ENCODE peak calls at places on chromosomes 4 and X, in seven cellular contexts. U, K, O, E, F, X and Q are unnamed samples.

GRCh38 chrX:66150188-66150587 is 13.9 kb upstream of the HEPH start:
- DNase-seq in O (no peak), X (no peak), E (no peak), F (no peak), K (no peak), U (no peak), Q (no peak)

GRCh38 chr4:138392751-138393308 is 150.7 kb upstream of the SLC7A11 start:
- DNase-seq in U (no peak), O (no peak), K (no peak), E (no peak), F (no peak), X (no peak), Q (no peak)

GRCh38 chrX:140177821-140178220 is 212.5 kb upstream of the CXorf66 start:
- DNase-seq in O (no peak), K (no peak), U (no peak), E (no peak), F (no peak), X (no peak), Q (no peak)

GRCh38 chr4:82711158-82711785 is 87.3 kb downstream of the SCD5 start:
- DNase-seq in K (no peak), U (no peak), F (no peak), E (no peak), O (no peak), X (no peak), Q (no peak)

GRCh38 chr4:182807841-182808548 is 109.2 kb downstream of the DCTD start:
- DNase-seq in F (no peak), E (no peak), K (no peak), U (no peak), X (peak; percentile 67), O (no peak), Q (no peak)

GRCh38 chr4:27702710-27703431 is 842.2 kb downstream of the STIM2 start:
- DNase-seq in E (peak; percentile 87), F (no peak), K (no peak), O (no peak), U (no peak), X (no peak), Q (no peak)

GRCh38 chr4:125421547-125421946 is 106.8 kb downstream of the FAT4 start:
- DNase-seq in K (no peak), E (no peak), F (no peak), X (no peak), U (no peak), O (no peak), Q (no peak)

GRCh38 chr4:13865871-13866669 is 238.5 kb upstream of the BOD1L1 start:
- DNase-seq in F (no peak), E (no peak), O (no peak), X (no peak), K (no peak), U (no peak), Q (no peak)

GRCh38 chr4:188930822-188931221 is 791.6 kb downstream of the TRIML1 start:
- DNase-seq in O (no peak), U (no peak), E (no peak), X (no peak), K (no peak), F (no peak), Q (no peak)

GRCh38 chr4:155602351-155603140 is 64.1 kb upstream of the GUCY1A1 start:
- DNase-seq in O (no peak), K (no peak), F (no peak), X (no peak), U (no peak), E (no peak), Q (no peak)

GRCh38 chr4:101651778-101652177 is 138.8 kb upstream of the BANK1 start:
- DNase-seq in O (no peak), K (no peak), E (no peak), U (no peak), F (no peak), X (no peak), Q (no peak)

GRCh38 chr4:174256277-174256713 is 27.2 kb downstream of the FBXO8 start:
- DNase-seq in F (no peak), O (no peak), E (no peak), K (no peak), X (no peak), U (no peak), Q (no peak)

GRCh38 chr4:177008071-177008835 is 215.5 kb upstream of the VEGFC start:
- DNase-seq in U (no peak), K (no peak), E (no peak), X (no peak), F (no peak), O (no peak), Q (no peak)

GRCh38 chr4:102343964-102344519 is 1.2 kb downstream of the SLC39A8 start:
- DNase-seq in X (no peak), U (no peak), K (peak; percentile 16), E (no peak), O (no peak), F (no peak), Q (no peak)

GRCh38 chr4:36256398-36256828 is 12.1 kb upstream of the ARAP2 start:
- DNase-seq in X (no peak), E (no peak), K (no peak), U (no peak), F (no peak), O (no peak), Q (no peak)

GRCh38 chrX:20089845-20090244 is 26.9 kb downstream of the MAP7D2 start:
- DNase-seq in F (no peak), K (no peak), O (no peak), E (no peak), X (no peak), U (no peak), Q (no peak)

GRCh38 chr4:30553721-30554120 is 166.4 kb upstream of the PCDH7 start:
- DNase-seq in O (no peak), K (no peak), U (no peak), F (no peak), X (no peak), E (no peak), Q (no peak)

GRCh38 chrX:84415155-84415554 is 87.1 kb downstream of the HDX start:
- DNase-seq in E (no peak), O (no peak), X (no peak), K (no peak), U (no peak), F (no peak), Q (no peak)

GRCh38 chrX:14528629-14529287 is 578 bp upstream of the GLRA2 start:
- DNase-seq in O (peak; percentile 3), X (peak; percentile 21), K (no peak), F (peak; percentile 56), E (peak; percentile 68), U (peak; percentile 15), Q (peak; percentile 35)

GRCh38 chrX:46713672-46714487 is 45.0 kb downstream of the SLC9A7 start:
- DNase-seq in U (no peak), X (no peak), K (no peak), F (no peak), E (no peak), O (no peak), Q (no peak)

GRCh38 chrX:18076434-18076833 is 144.3 kb downstream of the BEND2 start:
- DNase-seq in K (no peak), O (no peak), F (no peak), E (no peak), U (no peak), X (no peak), Q (no peak)

GRCh38 chr4:120671538-120671937 is 251.0 kb downstream of the PRDM5 start:
- DNase-seq in O (no peak), E (no peak), K (no peak), F (no peak), X (no peak), U (no peak), Q (no peak)

GRCh38 chrX:18194688-18195087 is 26.0 kb downstream of the BEND2 start:
- DNase-seq in K (no peak), X (no peak), U (no peak), E (no peak), O (no peak), F (no peak), Q (no peak)

GRCh38 chrX:151987108-151987507 is 12.6 kb upstream of the GABRE start:
- DNase-seq in E (no peak), O (no peak), X (no peak), F (no peak), K (no peak), U (no peak), Q (no peak)

GRCh38 chr4:24915121-24915922 is 2.5 kb upstream of the CCDC149 start:
- DNase-seq in F (no peak), X (no peak), U (no peak), E (peak; percentile 50), K (no peak), O (no peak), Q (no peak)

GRCh38 chr4:1975391-1975801 is 33.4 kb downstream of the NELFA start:
- DNase-seq in E (no peak), U (no peak), F (no peak), K (no peak), O (no peak), X (no peak), Q (no peak)

GRCh38 chr4:101643201-101643600 is 147.3 kb upstream of the BANK1 start:
- DNase-seq in U (no peak), K (no peak), O (no peak), F (peak; percentile 37), E (no peak), X (no peak), Q (no peak)

GRCh38 chr4:174627473-174627872 is 105.2 kb upstream of the HPGD start:
- DNase-seq in U (no peak), K (no peak), E (no peak), F (no peak), X (no peak), O (no peak), Q (no peak)

GRCh38 chr4:147772459-147772969 is 40.6 kb downstream of the ARHGAP10 start:
- DNase-seq in U (no peak), X (no peak), K (no peak), O (no peak), F (no peak), E (peak; percentile 11), Q (no peak)